ENCODE peak calls at places on chromosomes 11 and 22, in six cellular contexts. O is stimulated activated CD8-positive, alpha-beta memory T cell treated with anti-CD3 and anti-CD28 coated beads, Interleukin-15, amount 100 ng/mL, for 4 hours; F is activated CD4-positive, alpha-beta T cell treated with anti-CD3 and anti-CD28 coated beads, Interleukin-2, amount 10 ng/mL, durations not matched to agents 7 days and 5 days; H is NCI-H2029; L is NCI-H345; K is LHCN-M2. W is an unnamed sample.
A peak's percentile ranks its signal among the peaks of the same experiment; 100 is the strongest.

GRCh38 chr22:23289851-23290724 is 109.8 kb downstream of the BCR start:
- DNase-seq in L (peak; percentile 2), H (peak; percentile 31), F (peak; percentile 61), K (peak; percentile 52), O (no peak), W (no peak)

GRCh38 chr11:27921472-27921871 is 186.5 kb downstream of the KIF18A start:
- DNase-seq in O (no peak), K (peak; percentile 59), L (no peak), F (no peak), H (no peak), W (no peak)

GRCh38 chr11:114197799-114198500 is 98.2 kb upstream of the NNMT start:
- DNase-seq in H (peak; percentile 78), K (peak; percentile 94), F (no peak), L (no peak), O (no peak), W (no peak)

GRCh38 chr22:19291218-19291579 is 320 bp downstream of the CLTCL1 start:
- DNase-seq in O (no peak), H (no peak), F (peak; percentile 30), L (peak; percentile 2), K (peak; percentile 39), W (no peak)

GRCh38 chr22:31400023-31400397 is 606 bp downstream of the DRG1 start:
- DNase-seq in H (no peak), F (no peak), O (no peak), L (no peak), K (peak; percentile 76), W (no peak)

GRCh38 chr11:59818572-59818971 is 8.0 kb upstream of the MRPL16 start:
- DNase-seq in L (no peak), H (no peak), O (no peak), K (no peak), F (no peak), W (no peak)

GRCh38 chr11:36492724-36493304 is 17.3 kb downstream of the TRAF6 start:
- DNase-seq in H (peak; percentile 21), F (peak; percentile 49), L (peak; percentile 41), K (peak; percentile 41), O (no peak), W (no peak)

GRCh38 chr11:112115389-112115788 is 28.7 kb downstream of the SDHD start:
- DNase-seq in K (no peak), F (no peak), O (no peak), H (no peak), L (no peak), W (no peak)

GRCh38 chr11:6468712-6469495 is 4.8 kb downstream of the TRIM3 start:
- DNase-seq in H (peak; percentile 94), L (peak; percentile 61), O (no peak), K (peak; percentile 37), F (no peak), W (no peak)

GRCh38 chr11:82733444-82734119 is at the start of gene FAM181B:
- DNase-seq in H (no peak), K (no peak), L (peak; percentile 67), F (peak; percentile 37), O (no peak), W (no peak)